ENCODE peak calls at places on chromosome 13, in six cellular contexts. G, M, H, X, I and V are unnamed samples.

GRCh38 chr13:63516124-63516523 is 2100.5 kb upstream of the PCDH20 start:
- DNase-seq in G (no peak), M (no peak), H (no peak), X (no peak), I (no peak), V (no peak)

GRCh38 chr13:49977992-49978391 is 18.9 kb upstream of the TRIM13 start:
- DNase-seq in G (no peak), M (no peak), H (no peak), X (no peak), I (no peak), V (no peak)

GRCh38 chr13:33263976-33264619 is 21.5 kb downstream of the STARD13 start:
- DNase-seq in G (no peak), M (no peak), H (no peak), X (no peak), I (no peak), V (no peak)

GRCh38 chr13:66665991-66666390 is 564.1 kb downstream of the PCDH9 start:
- DNase-seq in G (no peak), M (peak), H (no peak), X (peak), I (peak), V (peak)

GRCh38 chr13:66040506-66040905 is 1189.6 kb downstream of the PCDH9 start:
- DNase-seq in G (no peak), M (no peak), H (no peak), X (no peak), I (no peak), V (no peak)

GRCh38 chr13:92175330-92175729 is 776.9 kb downstream of the GPC5 start:
- DNase-seq in G (no peak), M (peak), H (no peak), X (peak), I (no peak), V (peak)

GRCh38 chr13:113886561-113887112 is 22.8 kb upstream of the GAS6 start:
- DNase-seq in G (no peak), M (no peak), H (no peak), X (no peak), I (no peak), V (no peak)

GRCh38 chr13:102538938-102539337 is 57.8 kb upstream of the TPP2 start:
- DNase-seq in G (no peak), M (no peak), H (no peak), X (no peak), I (no peak), V (no peak)

GRCh38 chr13:33178197-33178699 is 107.3 kb downstream of the STARD13 start:
- DNase-seq in G (no peak), M (no peak), H (no peak), X (no peak), I (no peak), V (no peak)

GRCh38 chr13:98451676-98452105 is 125.2 kb downstream of the STK24 start:
- DNase-seq in G (no peak), M (no peak), H (no peak), X (no peak), I (peak), V (no peak)

GRCh38 chr13:93268327-93269028 is 41.9 kb downstream of the GPC6 start:
- DNase-seq in G (no peak), M (no peak), H (no peak), X (no peak), I (no peak), V (no peak)

GRCh38 chr13:49288458-49288857 is 40.7 kb downstream of the CDADC1 start:
- DNase-seq in G (no peak), M (no peak), H (no peak), X (no peak), I (no peak), V (no peak)

GRCh38 chr13:111323950-111324651 is 3.7 kb downstream of the TEX29 start:
- DNase-seq in G (no peak), M (no peak), H (no peak), X (no peak), I (no peak), V (no peak)

GRCh38 chr13:91468301-91468700 is 69.9 kb downstream of the GPC5 start:
- DNase-seq in G (no peak), M (no peak), H (no peak), X (no peak), I (no peak), V (no peak)